ENCODE peak calls at places on chromosomes 5 and 9, in five cellular contexts. V is PC-3, X is GM03348, T is GM04503, Y is lower lobe of right lung. O is an unnamed sample.

GRCh38 chr5:58770131-58770530 is 187.3 kb downstream of the RAB3C start:
- DNase-seq in V (no peak), X (no peak), T (no peak), Y (no peak), O (no peak)

GRCh38 chr9:3436629-3437028 is 89.2 kb downstream of the RFX3 start:
- DNase-seq in V (no peak), X (no peak), T (peak), Y (no peak), O (no peak)

GRCh38 chr5:142753114-142753764 is 16.9 kb upstream of the ARHGAP26 start:
- DNase-seq in V (peak), T (no peak), X (peak), Y (peak), O (no peak)

GRCh38 chr5:139637438-139638089 is 10.6 kb upstream of the CXXC5 start:
- DNase-seq in T (no peak), X (peak), V (peak), Y (peak), O (no peak)

GRCh38 chr5:34034497-34035327 is 8.3 kb downstream of the C1QTNF3 start:
- DNase-seq in Y (no peak), T (no peak), X (no peak), V (no peak), O (no peak)

GRCh38 chr9:124852829-124853531 is at the start of gene WDR38:
- DNase-seq in T (no peak), Y (peak), X (peak), V (peak), O (no peak)

GRCh38 chr9:29806941-29807625 is 2233.8 kb upstream of the C9orf72 start:
- DNase-seq in T (no peak), Y (no peak), X (no peak), V (peak), O (no peak)

GRCh38 chr5:110150199-110150598 is 460.5 kb downstream of the MAN2A1 start:
- DNase-seq in X (no peak), T (no peak), Y (no peak), V (peak), O (no peak)

GRCh38 chr5:172943283-172943841 is 15.9 kb upstream of the RPL26L1 start:
- DNase-seq in V (no peak), X (peak), T (peak), Y (no peak), O (no peak)

GRCh38 chr5:172504736-172505402 is 50.5 kb upstream of the SH3PXD2B start:
- DNase-seq in X (no peak), Y (no peak), T (no peak), V (no peak), O (no peak)

GRCh38 chr5:25439025-25439424 is 794.2 kb upstream of the CDH10 start:
- DNase-seq in T (no peak), V (no peak), Y (no peak), X (no peak), O (no peak)

GRCh38 chr9:101400120-101400519 is 1.5 kb downstream of the ZNF189 start:
- DNase-seq in X (no peak), Y (no peak), V (no peak), T (no peak), O (no peak)

GRCh38 chr9:15306068-15306756 is 804 bp downstream of the TTC39B start:
- DNase-seq in V (peak), T (no peak), X (peak), Y (peak), O (no peak)

GRCh38 chr9:109859447-109859846 is 79.4 kb downstream of the PALM2AKAP2 start:
- DNase-seq in X (no peak), V (peak), T (no peak), Y (no peak), O (no peak)

GRCh38 chr5:94522099-94522498 is 96.3 kb downstream of the KIAA0825 start:
- DNase-seq in V (peak), X (no peak), T (no peak), Y (no peak), O (no peak)

GRCh38 chr5:11384441-11385250 is 519.6 kb downstream of the CTNND2 start:
- DNase-seq in Y (peak), T (no peak), V (peak), X (no peak), O (no peak)

GRCh38 chr5:157266286-157267007 is 524 bp downstream of the CYFIP2 start:
- DNase-seq in X (no peak), T (no peak), Y (peak), V (peak), O (no peak)

GRCh38 chr5:10797246-10797645 is 36.2 kb upstream of the DAP start:
- DNase-seq in Y (no peak), X (no peak), T (no peak), V (no peak), O (no peak)

GRCh38 chr5:18236386-18236785 is 602.1 kb downstream of the TAF11L14 start:
- DNase-seq in V (peak), X (no peak), Y (no peak), T (no peak), O (no peak)

GRCh38 chr5:3460416-3460815 is 135.2 kb upstream of the IRX1 start:
- DNase-seq in T (no peak), Y (no peak), X (no peak), V (no peak), O (no peak)

GRCh38 chr9:134778841-134779411 is 101.7 kb upstream of the FCN2 start:
- DNase-seq in X (peak), T (no peak), Y (peak), V (peak), O (no peak)

GRCh38 chr9:21542780-21543179 is 60.7 kb upstream of the IFNE start:
- DNase-seq in Y (no peak), V (no peak), X (no peak), T (no peak), O (no peak)

GRCh38 chr5:150181035-150181434 is 8.8 kb upstream of the SLC6A7 start:
- DNase-seq in T (no peak), Y (no peak), X (no peak), V (no peak), O (no peak)

GRCh38 chr5:173637340-173637739 is 20.9 kb upstream of the BOD1 start:
- DNase-seq in T (no peak), X (no peak), Y (no peak), V (no peak), O (no peak)

GRCh38 chr9:3848445-3849114 is 322.8 kb upstream of the RFX3 start:
- DNase-seq in T (no peak), X (no peak), Y (no peak), V (peak), O (no peak)

GRCh38 chr5:136058031-136058971 is 29.5 kb downstream of the TGFBI start:
- DNase-seq in Y (no peak), V (peak), T (peak), X (peak), O (no peak)

GRCh38 chr9:20117482-20117881 is 328.6 kb upstream of the SLC24A2 start:
- DNase-seq in V (no peak), Y (no peak), X (no peak), T (no peak), O (no peak)

GRCh38 chr5:24788829-24789509 is 144.2 kb upstream of the CDH10 start:
- DNase-seq in T (peak), Y (no peak), V (peak), X (peak), O (no peak)

GRCh38 chr5:56172225-56172624 is 60.9 kb downstream of the ANKRD55 start:
- DNase-seq in Y (no peak), X (peak), V (peak), T (peak), O (no peak)

GRCh38 chr5:68464424-68464823 is 248.9 kb downstream of the PIK3R1 start:
- DNase-seq in V (peak), T (no peak), X (no peak), Y (no peak), O (no peak)

GRCh38 chr5:56705217-56705616 is 110.1 kb upstream of the MAP3K1 start:
- DNase-seq in X (no peak), Y (no peak), T (no peak), V (no peak), O (no peak)

GRCh38 chr5:179870952-179871351 is 12.3 kb upstream of the MRNIP start:
- DNase-seq in T (no peak), X (no peak), Y (no peak), V (no peak), O (no peak)

GRCh38 chr5:169803077-169803981 is 166.3 kb downstream of the DOCK2 start:
- DNase-seq in V (peak), X (peak), T (peak), Y (no peak), O (no peak)